ENCODE peak calls at places on chromosomes 7 and 10, in five cellular contexts. D, O, U, I and Q are unnamed samples.

GRCh38 chr10:86586516-86586915 is 64.9 kb upstream of the WAPL start:
- DNase-seq in O (no peak), I (no peak), D (no peak), U (no peak), Q (no peak)

GRCh38 chr10:1486841-1487240 is 250.5 kb downstream of the ADARB2 start:
- DNase-seq in U (no peak), I (no peak), D (no peak), O (no peak), Q (no peak)

GRCh38 chr7:98284335-98285036 is 3.0 kb downstream of the BRI3 start:
- DNase-seq in U (no peak), O (no peak), D (peak; percentile 92), I (peak; percentile 89), Q (peak; percentile 88)

GRCh38 chr7:41955475-41956243 is 252.8 kb upstream of the INHBA start:
- DNase-seq in I (peak; percentile 95), U (no peak), O (peak; percentile 99), D (peak; percentile 83), Q (peak; percentile 99)

GRCh38 chr7:154553711-154554265 is 449.1 kb downstream of the PAXIP1 start:
- DNase-seq in U (no peak), D (no peak), O (no peak), I (no peak), Q (no peak)

GRCh38 chr7:130400120-130400572 is 19.9 kb downstream of the CPA1 start:
- DNase-seq in O (no peak), D (no peak), I (no peak), U (no peak), Q (no peak)

GRCh38 chr10:120634629-120635028 is 177.6 kb downstream of the PLPP4 start:
- DNase-seq in O (peak; percentile 2), U (no peak), D (no peak), I (no peak), Q (no peak)

GRCh38 chr10:69092959-69093850 is 5.3 kb downstream of the SRGN start:
- DNase-seq in O (peak; percentile 87), D (peak; percentile 82), U (peak; percentile 83), I (peak; percentile 33), Q (peak; percentile 81)

GRCh38 chr7:2723138-2723850 is 35.3 kb downstream of the AMZ1 start:
- DNase-seq in O (no peak), I (peak; percentile 10), D (peak; percentile 63), U (no peak), Q (peak; percentile 56)

GRCh38 chr7:129468087-129468486 is 33.9 kb downstream of the STRIP2 start:
- DNase-seq in O (no peak), D (no peak), I (no peak), U (no peak), Q (no peak)

GRCh38 chr7:128909605-128910568 is 622 bp downstream of the KCP start:
- DNase-seq in I (no peak), D (peak; percentile 74), O (peak; percentile 55), U (no peak), Q (peak; percentile 74)

GRCh38 chr10:104689105-104689504 is 48.0 kb downstream of the SORCS3 start:
- DNase-seq in U (no peak), I (no peak), O (no peak), D (no peak), Q (no peak)

GRCh38 chr7:94696981-94697670 is 41.2 kb upstream of the SGCE start:
- DNase-seq in U (no peak), I (peak; percentile 31), O (peak; percentile 69), D (no peak), Q (peak; percentile 86)

GRCh38 chr10:44180321-44181154 is 204.4 kb downstream of the CXCL12 start:
- DNase-seq in I (peak; percentile 60), U (no peak), O (peak; percentile 29), D (no peak), Q (peak; percentile 88)

GRCh38 chr10:20885678-20886077 is 11.4 kb downstream of the NEBL start:
- DNase-seq in I (no peak), U (no peak), O (peak; percentile 16), D (no peak), Q (no peak)

GRCh38 chr7:132750530-132751281 is 174.4 kb upstream of the PLXNA4 start:
- DNase-seq in D (no peak), I (no peak), O (no peak), U (no peak), Q (no peak)

GRCh38 chr7:139848274-139848673 is 19.2 kb downstream of the TBXAS1 start:
- DNase-seq in U (no peak), I (no peak), D (no peak), O (no peak), Q (no peak)

GRCh38 chr7:81111358-81111757 is 192.5 kb upstream of the SEMA3C start:
- DNase-seq in O (no peak), D (no peak), I (no peak), U (no peak), Q (no peak)

GRCh38 chr10:69088801-69089501 is 1.0 kb downstream of the SRGN start:
- DNase-seq in I (no peak), U (peak; percentile 40), D (no peak), O (no peak), Q (no peak)

GRCh38 chr7:127391591-127392181 is 822 bp downstream of the ZNF800 start:
- DNase-seq in I (peak; percentile 15), O (peak; percentile 47), U (peak; percentile 61), D (peak; percentile 92), Q (no peak)

GRCh38 chr7:5370454-5371353 is 52.9 kb downstream of the TNRC18 start:
- DNase-seq in U (no peak), I (no peak), D (no peak), O (no peak), Q (peak; percentile 61)

GRCh38 chr10:22325272-22325947 is 4.5 kb downstream of the BMI1 start:
- DNase-seq in I (peak; percentile 74), U (peak; percentile 79), D (peak; percentile 93), O (peak; percentile 84), Q (peak; percentile 87)

GRCh38 chr10:88110822-88111221 is 247.4 kb downstream of the PTEN start:
- DNase-seq in U (no peak), D (no peak), I (no peak), O (no peak), Q (no peak)

GRCh38 chr7:158174947-158175346 is 412.7 kb downstream of the PTPRN2 start:
- DNase-seq in I (no peak), D (no peak), U (no peak), O (no peak), Q (no peak)
- H3K9me3 ChIP-seq in I (peaks cover 5% of the 10 kb centered on the region), D (peaks cover 38% of the 10 kb centered on the region), U (no peaks in the 10 kb centered on the region), O (peaks cover 23% of the 10 kb centered on the region), Q (no peaks in the 10 kb centered on the region)

DNA sequence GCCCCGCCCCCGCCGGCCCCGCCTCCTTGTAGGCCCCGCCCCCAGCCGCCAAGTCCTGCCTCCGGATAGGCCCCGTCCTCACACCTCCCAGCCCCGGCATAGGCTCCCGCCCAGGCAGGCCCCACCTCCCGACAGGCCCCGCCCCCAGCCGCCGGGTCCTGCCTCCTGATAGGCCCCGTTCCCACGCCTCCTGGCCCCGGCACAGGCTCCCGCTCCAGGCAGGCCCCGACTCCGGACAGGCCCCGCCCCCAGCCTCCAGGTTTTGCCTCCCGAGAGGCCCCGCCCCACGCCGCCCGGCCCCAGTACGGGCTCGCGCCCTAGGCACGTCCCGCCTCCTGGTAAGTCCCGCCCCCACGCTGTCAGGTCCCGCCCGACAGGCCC is 232 bp upstream of the MICALL2 start:
- DNase-seq in D (peak; percentile 100), I (peak; percentile 100), O (peak; percentile 99), U (peak; percentile 98), Q (peak; percentile 100)
- H3K4me3 ChIP-seq in D (peak overlapping the region; percentile 87), I (peak overlapping the region; percentile 74), O (peak overlapping the region; percentile 72), U (peak overlapping the region; percentile 90), Q (peak overlapping the region; percentile 74)

DNA sequence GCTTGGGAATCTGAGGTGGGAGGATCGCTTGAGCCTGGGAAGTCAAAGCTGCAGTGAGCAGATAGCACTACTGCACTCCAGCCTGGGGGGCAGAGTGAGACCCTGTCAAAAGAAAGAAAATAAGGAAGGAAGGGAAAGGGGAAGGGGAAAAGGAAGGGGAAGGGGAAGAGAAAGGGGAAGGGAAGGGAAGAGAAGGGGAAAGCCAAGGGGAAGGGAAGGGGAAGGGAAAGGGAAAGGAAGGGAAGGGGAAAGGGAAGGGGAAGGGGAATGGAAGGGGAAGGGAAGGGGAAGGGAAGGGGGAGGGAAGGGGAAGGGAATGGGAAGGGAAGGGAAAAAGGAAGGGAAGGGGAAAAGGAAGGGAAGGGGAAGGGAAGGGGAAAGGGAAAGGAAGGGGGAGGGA is 41.5 kb downstream of the ARHGAP19 start:
- DNase-seq in I (no peak), U (no peak), D (no peak), O (no peak), Q (no peak)
- TF ChIP-seq CTCF in I (no peak), U (no peak), D (no peak), O (no peak), Q (no peak)

GRCh38 chr7:157786375-157787274 is 449.8 kb downstream of the DNAJB6 start:
- DNase-seq in O (no peak), I (no peak), D (peak; percentile 46), U (no peak), Q (no peak)
- H3K9me3 ChIP-seq in O (no peaks in the 10 kb centered on the region), I (no peaks in the 10 kb centered on the region), D (no peaks in the 10 kb centered on the region), U (no peaks in the 10 kb centered on the region), Q (no peaks in the 10 kb centered on the region)

GRCh38 chr7:27101906-27102577 is 441 bp downstream of the HOXA2 start:
- DNase-seq in I (no peak), O (no peak), U (no peak), D (no peak), Q (peak; percentile 74)
- H3K4me3 ChIP-seq in I (peak overlapping the region; percentile 53), O (no peak overlapping the region), U (peak overlapping the region; percentile 26), D (peak overlapping the region; percentile 23), Q (peak overlapping the region; percentile 50)

GRCh38 chr7:51325937-51326336 is 9.3 kb upstream of the COBL start:
- DNase-seq in D (no peak), O (no peak), U (no peak), I (no peak), Q (no peak)

GRCh38 chr7:51326646-51327286 is 10.2 kb upstream of the COBL start:
- DNase-seq in O (no peak), I (no peak), D (peak; percentile 60), U (no peak), Q (no peak)

GRCh38 chr7:51321961-51322515 is 5.4 kb upstream of the COBL start:
- DNase-seq in I (no peak), U (no peak), D (no peak), O (no peak), Q (no peak)

GRCh38 chr7:51325231-51325630 is 8.6 kb upstream of the COBL start:
- DNase-seq in U (no peak), O (no peak), I (no peak), D (no peak), Q (no peak)

GRCh38 chr7:51324206-51324884 is 7.7 kb upstream of the COBL start:
- DNase-seq in O (no peak), I (peak; percentile 26), U (no peak), D (no peak), Q (no peak)
- TF ChIP-seq CTCF in O (no peak), I (no peak), U (no peak), D (no peak), Q (no peak)

GRCh38 chr10:37816290-37816689 is 41.1 kb downstream of the ZNF248 start:
- DNase-seq in U (no peak), O (no peak), I (no peak), D (no peak), Q (no peak)
- H3K9me3 ChIP-seq in U (no peaks in the 10 kb centered on the region), O (peaks cover 19% of the 10 kb centered on the region), I (peaks cover 32% of the 10 kb centered on the region), D (peaks cover 100% of the 10 kb centered on the region), Q (peaks cover 13% of the 10 kb centered on the region)